ENCODE peak calls at places on chromosome 14, in six cellular contexts. T is progenitor cell of endocrine pancreas; B is CD4-positive, alpha-beta T cell; H is AG10803; O is Calu3; X is Caco-2. L is an unnamed sample.

GRCh38 chr14:92679246-92679645 is 69.2 kb downstream of the LGMN start:
- DNase-seq in T (no peak), B (no peak), H (no peak), O (no peak), X (no peak), L (no peak)

GRCh38 chr14:21090194-21090939 is 8.1 kb downstream of the ZNF219 start:
- DNase-seq in T (no peak), B (no peak), H (no peak), O (no peak), X (no peak), L (peak)

GRCh38 chr14:27862684-27863083 is 903.9 kb upstream of the FOXG1 start:
- DNase-seq in T (no peak), B (no peak), H (no peak), O (no peak), X (no peak), L (no peak)

GRCh38 chr14:55129086-55129427 is at the start of gene LGALS3:
- DNase-seq in T (peak), B (peak), H (peak), O (peak), X (peak), L (peak)

GRCh38 chr14:23364164-23364571 is 804 bp downstream of the EFS start:
- DNase-seq in T (no peak), B (no peak), H (peak), O (no peak), X (peak), L (no peak)

GRCh38 chr14:95765016-95765415 is 51.1 kb upstream of the TCL1A start:
- DNase-seq in T (no peak), B (no peak), H (no peak), O (no peak), X (no peak), L (no peak)

GRCh38 chr14:30625533-30625932 is 3.4 kb downstream of the SCFD1 start:
- DNase-seq in T (no peak), B (no peak), H (no peak), O (no peak), X (no peak), L (no peak)

GRCh38 chr14:23182372-23183014 is 967 bp downstream of the SLC7A8 start:
- DNase-seq in T (peak), B (peak), H (no peak), O (peak), X (peak), L (peak)

GRCh38 chr14:78697341-78697740 is 527.2 kb downstream of the NRXN3 start:
- DNase-seq in T (no peak), B (no peak), H (peak), O (no peak), X (no peak), L (no peak)

GRCh38 chr14:75083271-75083670 is 13.8 kb downstream of the ZC2HC1C start:
- DNase-seq in T (no peak), B (no peak), H (no peak), O (no peak), X (no peak), L (no peak)

GRCh38 chr14:70640938-70641547 is 673 bp upstream of the TTC9 start:
- DNase-seq in T (no peak), B (peak), H (no peak), O (peak), X (no peak), L (no peak)

GRCh38 chr14:28461379-28461778 is 305.2 kb upstream of the FOXG1 start:
- DNase-seq in T (no peak), B (no peak), H (no peak), O (no peak), X (no peak), L (no peak)

GRCh38 chr14:92352158-92352985 is 29.4 kb downstream of the SLC24A4 start:
- DNase-seq in T (no peak), B (peak), H (peak), O (no peak), X (no peak), L (peak)

GRCh38 chr14:26255213-26255612 is 342.6 kb downstream of the NOVA1 start:
- DNase-seq in T (no peak), B (no peak), H (peak), O (no peak), X (no peak), L (no peak)

GRCh38 chr14:22976620-22977433 is 5.5 kb downstream of the AJUBA start:
- DNase-seq in T (no peak), B (no peak), H (peak), O (peak), X (peak), L (no peak)

GRCh38 chr14:99119554-99119953 is 152.4 kb downstream of the BCL11B start:
- DNase-seq in T (no peak), B (no peak), H (no peak), O (no peak), X (no peak), L (no peak)

GRCh38 chr14:33950320-33951182 is at the start of gene EGLN3:
- DNase-seq in T (peak), B (peak), H (peak), O (peak), X (peak), L (peak)

GRCh38 chr14:24965934-24966593 is 83.9 kb downstream of the STXBP6 start:
- DNase-seq in T (no peak), B (no peak), H (peak), O (peak), X (peak), L (no peak)

GRCh38 chr14:53536446-53536845 is 383.3 kb upstream of the DDHD1 start:
- DNase-seq in T (no peak), B (no peak), H (no peak), O (no peak), X (no peak), L (no peak)

GRCh38 chr14:81784084-81784483 is 250.4 kb upstream of the SEL1L start:
- DNase-seq in T (no peak), B (no peak), H (peak), O (no peak), X (no peak), L (no peak)

GRCh38 chr14:104877806-104878550 is 12.9 kb downstream of the CEP170B start:
- DNase-seq in T (no peak), B (no peak), H (no peak), O (no peak), X (no peak), L (no peak)

GRCh38 chr14:92093320-92093719 is 13.1 kb downstream of the ATXN3 start:
- DNase-seq in T (no peak), B (no peak), H (no peak), O (no peak), X (no peak), L (no peak)

GRCh38 chr14:58732387-58732786 is 94.6 kb downstream of the DACT1 start:
- DNase-seq in T (no peak), B (no peak), H (no peak), O (no peak), X (no peak), L (no peak)

GRCh38 chr14:22839159-22839779 is 2.9 kb downstream of the MMP14 start:
- DNase-seq in T (no peak), B (no peak), H (peak), O (no peak), X (peak), L (no peak)

GRCh38 chr14:51442513-51443175 is 202.6 kb downstream of the TMX1 start:
- DNase-seq in T (no peak), B (no peak), H (peak), O (peak), X (no peak), L (no peak)

GRCh38 chr14:55122441-55122986 is 6.5 kb upstream of the LGALS3 start:
- DNase-seq in T (no peak), B (no peak), H (peak), O (peak), X (peak), L (no peak)

GRCh38 chr14:105476937-105477658 is 2.5 kb downstream of the CRIP2 start:
- DNase-seq in T (no peak), B (no peak), H (no peak), O (no peak), X (no peak), L (no peak)

GRCh38 chr14:64879635-64880381 is at the start of gene SPTB:
- DNase-seq in T (peak), B (peak), H (no peak), O (peak), X (peak), L (peak)

GRCh38 chr14:39988939-39989338 is 556.7 kb upstream of the FBXO33 start:
- DNase-seq in T (no peak), B (no peak), H (no peak), O (peak), X (no peak), L (no peak)
- TF ChIP-seq CTCF in T (peak), B (no peak), H (no peak), O (no peak), X (peak), L (no peak)

DNA sequence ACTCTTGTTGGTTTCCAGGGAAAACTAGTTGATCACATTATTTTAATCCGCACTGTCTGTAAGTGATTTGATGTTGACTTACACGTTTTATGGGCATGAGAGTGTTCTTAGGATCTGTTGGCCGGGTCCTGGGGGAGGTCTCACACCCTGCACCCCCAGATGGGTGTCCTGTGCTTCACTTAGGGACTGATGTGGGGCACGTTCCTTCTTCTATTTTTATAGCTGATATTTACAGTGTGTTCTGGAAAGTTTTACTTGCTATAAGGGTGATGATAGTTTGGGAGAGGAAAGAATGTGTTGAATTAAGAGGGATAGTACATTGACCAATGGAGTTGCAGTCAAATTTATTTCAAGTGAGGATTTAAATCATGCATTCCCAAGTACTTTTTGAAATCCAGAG is 96.5 kb upstream of the DYNC1H1 start:
- DNase-seq in T (no peak), B (no peak), H (no peak), O (no peak), X (no peak), L (no peak)
- TF ChIP-seq CTCF in T (no peak), B (no peak), H (no peak), O (no peak), X (no peak), L (no peak)

GRCh38 chr14:87018294-87018693 is 974.7 kb downstream of the GALC start:
- DNase-seq in T (no peak), B (no peak), H (no peak), O (no peak), X (no peak), L (no peak)

GRCh38 chr14:87017335-87017734 is 975.6 kb downstream of the GALC start:
- DNase-seq in T (no peak), B (no peak), H (no peak), O (no peak), X (no peak), L (no peak)

GRCh38 chr14:87014854-87015253 is 978.1 kb downstream of the GALC start:
- DNase-seq in T (no peak), B (no peak), H (no peak), O (no peak), X (no peak), L (no peak)

DNA sequence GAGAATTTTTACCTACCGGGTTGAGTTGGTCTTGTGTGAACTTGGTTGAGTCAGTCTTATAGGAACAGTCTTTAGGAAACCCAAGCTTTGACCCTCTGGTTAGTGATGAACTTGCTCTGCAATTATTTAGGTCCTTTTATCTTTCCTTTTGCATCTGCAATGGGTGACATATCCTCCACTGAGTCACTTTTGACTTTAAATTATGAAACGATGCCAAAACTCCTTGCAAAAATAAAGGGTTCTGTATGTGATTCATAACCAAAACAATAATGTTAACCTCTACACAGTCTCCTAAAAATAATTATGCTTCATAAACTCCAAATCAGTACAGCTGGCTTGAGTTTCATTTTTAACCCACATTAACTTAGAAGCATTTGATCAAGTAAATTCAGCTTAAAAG is 979.4 kb downstream of the GALC start:
- DNase-seq in T (no peak), B (no peak), H (peak), O (no peak), X (no peak), L (no peak)
- TF ChIP-seq CTCF in T (no peak), B (no peak), H (no peak), O (no peak), X (no peak), L (no peak)

GRCh38 chr14:56555921-56556570 is 23.6 kb upstream of the TMEM260 start:
- DNase-seq in T (no peak), B (no peak), H (peak), O (no peak), X (no peak), L (no peak)
- TF ChIP-seq CTCF in T (peak), B (no peak), H (peak), O (peak), X (peak), L (no peak)

GRCh38 chr14:103825103-103825502 is 22.3 kb downstream of the PPP1R13B start:
- DNase-seq in T (no peak), B (no peak), H (no peak), O (peak), X (no peak), L (no peak)
- TF ChIP-seq CTCF in T (no peak), B (no peak), H (no peak), O (no peak), X (no peak), L (no peak)

DNA sequence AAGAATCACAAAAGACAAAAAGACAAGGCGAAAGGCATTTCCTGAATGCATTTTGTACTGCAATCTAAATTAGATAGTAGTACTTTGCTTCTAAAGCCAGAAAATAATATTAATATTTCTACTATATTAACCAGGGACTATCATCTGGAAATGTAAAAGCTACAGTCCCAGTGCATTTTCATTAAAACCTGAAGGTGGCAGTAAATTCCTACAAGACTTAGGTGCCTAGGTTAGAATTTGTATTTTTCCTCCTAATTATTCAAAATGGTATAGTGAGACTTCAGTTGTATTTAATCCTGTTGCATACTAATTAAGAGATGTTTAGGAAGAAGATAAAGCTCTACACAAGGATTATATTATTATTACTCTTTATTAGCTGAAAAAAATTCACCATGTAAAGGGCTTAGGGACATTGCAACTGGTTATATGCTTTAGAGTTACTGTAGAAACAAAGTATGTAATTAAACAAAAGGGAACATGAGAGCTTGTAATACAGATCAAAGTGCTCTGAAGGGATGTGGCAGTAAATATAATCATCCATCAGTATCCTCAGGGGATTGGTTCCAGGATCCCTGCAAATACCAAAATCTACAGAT is 53.6 kb downstream of the BRMS1L start:
- DNase-seq in T (no peak), B (no peak), H (peak), O (no peak), X (no peak), L (no peak)
- TF ChIP-seq CTCF in T (peak), B (peak), H (peak), O (peak), X (peak), L (no peak)

GRCh38 chr14:90383126-90383730 is 13.6 kb upstream of the CALM1 start:
- DNase-seq in T (peak), B (peak), H (peak), O (peak), X (peak), L (peak)
- TF ChIP-seq CTCF in T (no peak), B (no peak), H (no peak), O (no peak), X (peak), L (no peak)

DNA sequence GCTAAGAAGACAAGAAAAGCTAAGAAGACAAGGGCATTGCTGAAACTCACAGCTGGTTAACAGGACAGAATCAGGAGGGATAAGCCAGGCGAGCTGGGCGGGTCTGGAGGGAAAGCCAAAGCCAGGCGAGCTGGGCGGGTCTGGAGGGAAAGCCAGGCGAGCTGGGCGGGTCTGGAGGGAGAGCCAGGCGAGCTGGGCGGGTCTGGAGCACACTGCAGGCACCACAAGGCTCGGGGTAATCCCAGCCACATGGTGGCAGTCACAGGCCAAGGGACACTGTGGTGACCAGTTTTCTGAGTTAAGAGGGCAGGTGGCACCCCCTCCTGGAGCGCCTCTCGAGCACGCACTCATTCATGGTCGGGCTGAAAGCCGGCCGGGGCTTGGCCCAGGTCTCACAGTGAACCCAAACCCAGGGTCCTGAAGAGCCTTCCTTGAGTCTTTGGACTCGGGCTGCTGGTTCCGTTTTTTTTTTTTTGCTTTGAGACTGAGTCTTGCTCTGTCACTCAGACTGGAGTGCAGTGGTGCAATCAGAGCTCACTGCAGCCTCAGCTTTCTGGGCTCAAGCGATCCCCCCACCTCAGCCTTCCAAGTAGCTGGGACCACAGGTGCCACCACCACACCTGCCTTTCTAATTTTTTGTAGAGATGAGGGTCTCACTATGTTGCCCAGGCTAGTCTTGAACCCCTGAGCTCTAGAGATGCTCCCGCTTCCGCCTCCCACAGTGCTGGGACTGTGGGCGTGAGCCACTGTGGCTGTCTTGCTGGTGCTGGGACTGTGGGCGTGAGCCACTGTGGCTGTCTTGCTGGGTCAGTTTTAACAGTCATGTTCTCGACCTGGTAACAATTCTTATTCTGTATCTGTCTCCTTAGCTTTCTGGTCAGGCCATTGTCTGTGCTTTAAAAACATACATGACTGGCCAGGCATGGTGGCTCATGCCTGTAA is 40.2 kb downstream of the HSP90AA1 start:
- DNase-seq in T (peak), B (no peak), H (peak), O (peak), X (peak), L (peak)
- TF ChIP-seq CTCF in T (peak), B (no peak), H (peak), O (peak), X (peak), L (no peak)

GRCh38 chr14:50338547-50338946 is 26.4 kb downstream of the DMAC2L start:
- DNase-seq in T (no peak), B (no peak), H (no peak), O (no peak), X (no peak), L (no peak)

GRCh38 chr14:50339178-50339804 is 27.2 kb downstream of the DMAC2L start:
- DNase-seq in T (no peak), B (no peak), H (no peak), O (no peak), X (no peak), L (no peak)

GRCh38 chr14:50340045-50340444 is 27.9 kb downstream of the DMAC2L start:
- DNase-seq in T (no peak), B (no peak), H (no peak), O (no peak), X (no peak), L (no peak)

GRCh38 chr14:50342211-50343080 is 30.3 kb downstream of the DMAC2L start:
- DNase-seq in T (no peak), B (peak), H (peak), O (no peak), X (peak), L (peak)

DNA sequence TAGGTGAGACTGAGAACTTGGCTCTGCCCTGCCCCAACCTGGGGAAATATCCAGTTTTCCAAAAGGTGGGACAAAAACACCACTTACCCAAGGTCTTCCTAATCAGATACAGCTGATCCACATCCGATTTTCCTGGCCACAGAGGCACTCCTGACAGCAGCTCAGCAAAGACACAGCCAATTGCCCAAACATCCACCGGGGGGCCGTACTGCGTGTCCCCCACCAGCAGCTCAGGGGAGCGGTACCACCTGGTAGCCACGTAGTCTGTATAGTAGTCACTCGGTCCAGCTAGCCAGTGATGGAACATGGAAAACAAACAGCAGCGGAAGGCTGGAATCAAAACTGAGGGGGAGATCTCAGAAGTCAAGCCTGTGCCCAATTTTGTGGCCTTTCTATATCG is 28.8 kb downstream of the DMAC2L start:
- DNase-seq in T (no peak), B (no peak), H (no peak), O (no peak), X (no peak), L (peak)
- TF ChIP-seq CTCF in T (peak), B (no peak), H (no peak), O (no peak), X (peak), L (no peak)

L was measured in WTC11.